ENCODE peak calls at places on chromosomes 11 and 22, in five cellular contexts. One of them, this sample, is unnamed.

GRCh38 chr11:17897495-17897894 is 115.4 kb downstream of the SERGEF start:
- DNase-seq in mammary epithelial cell: no peak
- DNase-seq in PC-3: no peak
- DNase-seq in left ventricle myocardium inferior: no peak
- DNase-seq in Peyer's patch: no peak
- DNase-seq in this sample: no peak

GRCh38 chr22:24155597-24156145 is 25.6 kb upstream of the SUSD2 start:
- DNase-seq in left ventricle myocardium inferior: peak; percentile 87
- DNase-seq in mammary epithelial cell: peak; percentile 61
- DNase-seq in PC-3: peak; percentile 51
- DNase-seq in Peyer's patch: peak; percentile 76
- DNase-seq in this sample: peak; percentile 83

GRCh38 chr22:42338502-42338901 is 68.0 kb upstream of the TCF20 start:
- DNase-seq in mammary epithelial cell: no peak
- DNase-seq in left ventricle myocardium inferior: no peak
- DNase-seq in Peyer's patch: no peak
- DNase-seq in PC-3: no peak
- DNase-seq in this sample: no peak

GRCh38 chr11:1988667-1989317 is 8.8 kb downstream of the H19 start:
- DNase-seq in PC-3: no peak
- DNase-seq in left ventricle myocardium inferior: peak; percentile 14
- DNase-seq in Peyer's patch: no peak
- DNase-seq in mammary epithelial cell: no peak
- DNase-seq in this sample: peak; percentile 9

GRCh38 chr22:43891360-43892182 is at the start of gene PNPLA5:
- DNase-seq in left ventricle myocardium inferior: no peak
- DNase-seq in Peyer's patch: no peak
- DNase-seq in PC-3: no peak
- DNase-seq in mammary epithelial cell: no peak
- DNase-seq in this sample: no peak

GRCh38 chr22:46090051-46090591 is 60.2 kb upstream of the PPARA start:
- DNase-seq in PC-3: no peak
- DNase-seq in mammary epithelial cell: peak; percentile 53
- DNase-seq in left ventricle myocardium inferior: peak; percentile 60
- DNase-seq in Peyer's patch: no peak
- DNase-seq in this sample: peak; percentile 34

GRCh38 chr11:35122308-35122707 is 16.7 kb upstream of the CD44 start:
- DNase-seq in Peyer's patch: no peak
- DNase-seq in PC-3: no peak
- DNase-seq in left ventricle myocardium inferior: no peak
- DNase-seq in mammary epithelial cell: no peak
- DNase-seq in this sample: no peak

GRCh38 chr11:36149538-36150242 is 139.5 kb downstream of the COMMD9 start:
- DNase-seq in PC-3: peak; percentile 99
- DNase-seq in mammary epithelial cell: peak; percentile 100
- DNase-seq in left ventricle myocardium inferior: no peak
- DNase-seq in Peyer's patch: no peak
- DNase-seq in this sample: peak; percentile 68

GRCh38 chr22:27377501-27377900 is 424.1 kb downstream of the MN1 start:
- DNase-seq in mammary epithelial cell: no peak
- DNase-seq in Peyer's patch: no peak
- DNase-seq in PC-3: no peak
- DNase-seq in left ventricle myocardium inferior: no peak
- DNase-seq in this sample: no peak

GRCh38 chr11:2555891-2556290 is 111.1 kb downstream of the KCNQ1 start:
- DNase-seq in left ventricle myocardium inferior: no peak
- DNase-seq in mammary epithelial cell: no peak
- DNase-seq in Peyer's patch: no peak
- DNase-seq in PC-3: no peak
- DNase-seq in this sample: peak; percentile 8

GRCh38 chr11:35584321-35584720 is 33.9 kb upstream of the FJX1 start:
- DNase-seq in left ventricle myocardium inferior: no peak
- DNase-seq in PC-3: peak; percentile 77
- DNase-seq in Peyer's patch: no peak
- DNase-seq in mammary epithelial cell: peak; percentile 76
- DNase-seq in this sample: no peak

GRCh38 chr11:133515075-133515474 is 17.2 kb downstream of the OPCML start:
- DNase-seq in Peyer's patch: no peak
- DNase-seq in mammary epithelial cell: no peak
- DNase-seq in PC-3: no peak
- DNase-seq in left ventricle myocardium inferior: no peak
- DNase-seq in this sample: no peak

GRCh38 chr22:27135582-27135981 is 478.2 kb downstream of the MIAT start:
- DNase-seq in Peyer's patch: no peak
- DNase-seq in mammary epithelial cell: no peak
- DNase-seq in PC-3: no peak
- DNase-seq in left ventricle myocardium inferior: no peak
- DNase-seq in this sample: no peak

GRCh38 chr11:45576461-45577215 is 88.8 kb downstream of the CHST1 start:
- DNase-seq in Peyer's patch: no peak
- DNase-seq in mammary epithelial cell: no peak
- DNase-seq in left ventricle myocardium inferior: no peak
- DNase-seq in PC-3: no peak
- DNase-seq in this sample: no peak

GRCh38 chr11:12179521-12179920 is 69.1 kb downstream of the MICAL2 start:
- DNase-seq in left ventricle myocardium inferior: no peak
- DNase-seq in mammary epithelial cell: no peak
- DNase-seq in Peyer's patch: no peak
- DNase-seq in PC-3: no peak
- DNase-seq in this sample: no peak

GRCh38 chr11:105022998-105023397 is at the start of gene CASP5:
- DNase-seq in PC-3: no peak
- DNase-seq in left ventricle myocardium inferior: no peak
- DNase-seq in mammary epithelial cell: no peak
- DNase-seq in Peyer's patch: no peak
- DNase-seq in this sample: no peak

GRCh38 chr22:37167176-37167980 is 17.7 kb upstream of the IL2RB start:
- DNase-seq in PC-3: no peak
- DNase-seq in left ventricle myocardium inferior: peak; percentile 16
- DNase-seq in Peyer's patch: no peak
- DNase-seq in mammary epithelial cell: no peak
- DNase-seq in this sample: peak; percentile 60

GRCh38 chr11:110435780-110436717 is 6.3 kb downstream of the FDX1 start:
- DNase-seq in left ventricle myocardium inferior: no peak
- DNase-seq in Peyer's patch: no peak
- DNase-seq in mammary epithelial cell: peak; percentile 33
- DNase-seq in PC-3: no peak
- DNase-seq in this sample: no peak

GRCh38 chr11:100624346-100624745 is 62.7 kb upstream of the ARHGAP42 start:
- DNase-seq in mammary epithelial cell: peak; percentile 82
- DNase-seq in left ventricle myocardium inferior: no peak
- DNase-seq in Peyer's patch: no peak
- DNase-seq in PC-3: no peak
- DNase-seq in this sample: no peak

GRCh38 chr22:28802595-28803087 is 2.3 kb upstream of the XBP1 start:
- DNase-seq in mammary epithelial cell: no peak
- DNase-seq in Peyer's patch: no peak
- DNase-seq in left ventricle myocardium inferior: no peak
- DNase-seq in PC-3: no peak
- DNase-seq in this sample: no peak
- TF ChIP-seq CTCF in mammary epithelial cell: no peak
- TF ChIP-seq CTCF in Peyer's patch: peak; percentile 61
- TF ChIP-seq CTCF in left ventricle myocardium inferior: no peak
- TF ChIP-seq CTCF in PC-3: no peak
- TF ChIP-seq CTCF in this sample: no peak

DNA sequence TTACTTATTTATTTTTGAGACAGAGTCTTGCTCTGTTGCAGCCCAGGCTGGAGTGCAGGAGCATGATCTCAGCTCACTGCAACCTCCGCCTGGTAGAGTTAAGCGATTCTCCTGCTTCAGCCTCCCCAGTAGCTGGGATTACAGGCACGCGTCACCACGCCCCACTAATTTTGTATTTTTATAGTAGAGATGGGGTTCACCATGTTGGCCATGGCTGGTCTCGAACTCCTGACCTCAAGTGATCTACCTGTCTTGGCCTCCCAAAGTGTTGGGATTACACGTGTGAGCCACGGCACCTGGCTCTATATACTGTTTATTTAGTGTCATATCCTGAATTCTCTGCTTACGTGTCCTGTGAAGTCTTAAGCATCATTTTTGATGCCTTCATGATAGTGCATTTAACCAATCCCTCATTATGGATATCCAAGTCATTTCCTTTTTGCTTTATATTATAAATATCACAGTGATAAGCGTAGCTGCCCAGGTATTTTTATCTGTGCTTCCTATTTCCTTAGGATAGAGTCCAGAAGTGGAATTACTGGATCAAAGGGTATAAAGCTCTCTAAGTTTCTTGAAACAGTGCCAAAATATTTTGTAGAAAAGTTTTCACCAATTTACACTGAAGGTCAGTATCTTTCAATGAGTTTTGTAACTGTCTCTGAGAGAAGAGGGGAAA is 871 bp upstream of the SIDT2 start:
- DNase-seq in Peyer's patch: no peak
- DNase-seq in PC-3: peak; percentile 46
- DNase-seq in left ventricle myocardium inferior: no peak
- DNase-seq in mammary epithelial cell: no peak
- DNase-seq in this sample: no peak
- H3K4me1 ChIP-seq in Peyer's patch: peaks cover 4% of the 10 kb centered on the region
- H3K4me1 ChIP-seq in PC-3: peaks cover 24% of the 10 kb centered on the region
- H3K4me1 ChIP-seq in left ventricle myocardium inferior: peaks cover 54% of the 10 kb centered on the region
- H3K4me1 ChIP-seq in mammary epithelial cell: peaks cover 25% of the 10 kb centered on the region
- H3K4me1 ChIP-seq in this sample: peaks cover 19% of the 10 kb centered on the region

GRCh38 chr11:94768602-94769511 is 701 bp downstream of the AMOTL1 start:
- DNase-seq in Peyer's patch: no peak
- DNase-seq in mammary epithelial cell: peak; percentile 39
- DNase-seq in left ventricle myocardium inferior: peak; percentile 55
- DNase-seq in PC-3: peak; percentile 55
- DNase-seq in this sample: peak; percentile 52
- TF ChIP-seq CTCF in Peyer's patch: no peak
- TF ChIP-seq CTCF in mammary epithelial cell: no peak
- TF ChIP-seq CTCF in left ventricle myocardium inferior: no peak
- TF ChIP-seq CTCF in PC-3: no peak
- TF ChIP-seq CTCF in this sample: no peak

GRCh38 chr11:118621071-118621815 is 13.8 kb downstream of the PHLDB1 start:
- DNase-seq in Peyer's patch: peak; percentile 38
- DNase-seq in PC-3: peak; percentile 90
- DNase-seq in mammary epithelial cell: peak; percentile 92
- DNase-seq in left ventricle myocardium inferior: peak; percentile 90
- DNase-seq in this sample: peak; percentile 93

GRCh38 chr11:118623291-118623655 is 15.9 kb downstream of the PHLDB1 start:
- DNase-seq in left ventricle myocardium inferior: no peak
- DNase-seq in Peyer's patch: no peak
- DNase-seq in PC-3: peak; percentile 71
- DNase-seq in mammary epithelial cell: peak; percentile 95
- DNase-seq in this sample: no peak

GRCh38 chr11:118621898-118622375 is 14.5 kb downstream of the PHLDB1 start:
- DNase-seq in left ventricle myocardium inferior: no peak
- DNase-seq in Peyer's patch: no peak
- DNase-seq in mammary epithelial cell: no peak
- DNase-seq in PC-3: no peak
- DNase-seq in this sample: no peak

GRCh38 chr11:118620529-118621070 is 13.2 kb downstream of the PHLDB1 start:
- DNase-seq in Peyer's patch: no peak
- DNase-seq in left ventricle myocardium inferior: peak; percentile 53
- DNase-seq in PC-3: no peak
- DNase-seq in mammary epithelial cell: no peak
- DNase-seq in this sample: no peak

GRCh38 chr11:118622376-118623290 is 15.2 kb downstream of the PHLDB1 start:
- DNase-seq in mammary epithelial cell: peak; percentile 95
- DNase-seq in Peyer's patch: no peak
- DNase-seq in left ventricle myocardium inferior: peak; percentile 62
- DNase-seq in PC-3: peak; percentile 94
- DNase-seq in this sample: peak; percentile 86
- H3K4me1 ChIP-seq in mammary epithelial cell: peaks cover 71% of the 10 kb centered on the region
- H3K4me1 ChIP-seq in Peyer's patch: no peaks in the 10 kb centered on the region
- H3K4me1 ChIP-seq in left ventricle myocardium inferior: peaks cover 98% of the 10 kb centered on the region
- H3K4me1 ChIP-seq in PC-3: peaks cover 61% of the 10 kb centered on the region
- H3K4me1 ChIP-seq in this sample: peaks cover 49% of the 10 kb centered on the region

GRCh38 chr11:124971810-124972209 is 17.8 kb downstream of the CCDC15 start:
- DNase-seq in mammary epithelial cell: no peak
- DNase-seq in Peyer's patch: no peak
- DNase-seq in PC-3: peak; percentile 70
- DNase-seq in left ventricle myocardium inferior: no peak
- DNase-seq in this sample: no peak
- TF ChIP-seq CTCF in mammary epithelial cell: no peak
- TF ChIP-seq CTCF in Peyer's patch: no peak
- TF ChIP-seq CTCF in PC-3: no peak
- TF ChIP-seq CTCF in left ventricle myocardium inferior: no peak
- TF ChIP-seq CTCF in this sample: no peak

DNA sequence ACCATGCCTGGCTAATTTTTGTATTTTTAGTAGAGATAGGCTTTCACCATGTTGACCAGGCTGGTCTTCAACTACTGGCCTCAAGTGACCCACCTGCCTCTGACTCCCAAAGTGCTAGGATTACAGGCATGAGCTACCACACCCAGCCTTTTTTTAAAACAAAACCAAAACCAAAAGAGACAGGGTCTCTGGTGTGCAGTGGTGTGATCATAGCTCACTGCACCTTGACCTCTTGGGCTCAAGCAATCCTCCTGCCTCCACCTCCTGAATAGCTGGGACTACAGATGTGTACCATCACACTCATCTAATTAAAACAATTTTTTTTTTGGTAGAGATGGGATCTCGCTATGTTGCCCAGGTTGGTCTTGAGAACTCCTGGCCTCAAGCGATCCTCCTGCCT is 77.7 kb downstream of the PTPRJ start:
- DNase-seq in left ventricle myocardium inferior: no peak
- DNase-seq in mammary epithelial cell: no peak
- DNase-seq in PC-3: no peak
- DNase-seq in Peyer's patch: no peak
- DNase-seq in this sample: no peak
- H3K4me1 ChIP-seq in left ventricle myocardium inferior: peaks cover 16% of the 10 kb centered on the region
- H3K4me1 ChIP-seq in mammary epithelial cell: peaks cover 4% of the 10 kb centered on the region
- H3K4me1 ChIP-seq in PC-3: peaks cover 54% of the 10 kb centered on the region
- H3K4me1 ChIP-seq in Peyer's patch: no peaks in the 10 kb centered on the region
- H3K4me1 ChIP-seq in this sample: peaks cover 16% of the 10 kb centered on the region

GRCh38 chr11:4886186-4886585 is 4.5 kb downstream of the OR51T1 start:
- DNase-seq in left ventricle myocardium inferior: no peak
- DNase-seq in mammary epithelial cell: no peak
- DNase-seq in PC-3: no peak
- DNase-seq in Peyer's patch: no peak
- DNase-seq in this sample: no peak

GRCh38 chr11:4887591-4887990 is 5.9 kb downstream of the OR51T1 start:
- DNase-seq in mammary epithelial cell: no peak
- DNase-seq in PC-3: no peak
- DNase-seq in Peyer's patch: no peak
- DNase-seq in left ventricle myocardium inferior: no peak
- DNase-seq in this sample: no peak

GRCh38 chr11:4890279-4890678 is 8.6 kb downstream of the OR51T1 start:
- DNase-seq in Peyer's patch: no peak
- DNase-seq in mammary epithelial cell: no peak
- DNase-seq in PC-3: no peak
- DNase-seq in left ventricle myocardium inferior: no peak
- DNase-seq in this sample: no peak

DNA sequence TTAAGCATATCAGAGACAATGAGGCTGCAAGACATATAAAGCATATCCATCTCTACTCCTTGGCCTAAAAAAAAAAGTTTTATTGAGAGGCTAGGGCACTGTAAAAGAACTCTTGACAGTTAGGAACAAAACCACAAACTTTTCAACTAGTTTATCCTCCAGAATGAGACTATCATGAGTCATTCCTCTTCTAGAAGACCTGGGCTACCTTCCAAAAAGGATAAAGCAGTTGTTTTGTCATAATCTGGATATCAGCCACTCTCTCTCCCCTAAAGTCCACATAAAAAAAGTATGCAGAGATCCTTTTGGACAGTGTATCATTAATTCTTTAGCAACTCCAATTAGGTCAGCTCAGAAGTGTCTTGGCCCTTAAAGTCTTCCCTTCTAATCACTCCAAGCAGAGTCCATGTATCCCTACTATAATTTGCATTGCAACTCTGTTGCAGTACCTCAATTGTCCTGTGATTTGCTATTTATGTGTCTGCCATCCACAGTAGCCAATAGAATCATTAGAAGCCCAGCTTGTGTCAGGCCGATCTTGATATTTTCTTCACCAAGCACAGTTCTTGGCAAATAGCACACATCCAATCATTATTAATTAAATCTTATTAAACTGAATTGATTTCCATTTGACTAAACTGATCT is 10.4 kb downstream of the OR51T1 start:
- DNase-seq in left ventricle myocardium inferior: no peak
- DNase-seq in mammary epithelial cell: peak; percentile 82
- DNase-seq in Peyer's patch: no peak
- DNase-seq in PC-3: peak; percentile 80
- DNase-seq in this sample: no peak
- TF ChIP-seq CTCF in left ventricle myocardium inferior: no peak
- TF ChIP-seq CTCF in mammary epithelial cell: peak; percentile 29
- TF ChIP-seq CTCF in Peyer's patch: no peak
- TF ChIP-seq CTCF in PC-3: no peak
- TF ChIP-seq CTCF in this sample: no peak

This sample was measured in left lung.